ENCODE peak calls at places on chromosome 12, in six cellular contexts. G is mesendoderm, V is H9, N is IMR-90, X is neuronal stem cell, R is trophoblast cell. P is an unnamed sample.

GRCh38 chr12:52206309-52207040 is 14.7 kb upstream of the KRT80 start:
- DNase-seq in G (no peak), V (no peak), N (no peak), X (no peak), R (no peak), P (no peak)

GRCh38 chr12:49026678-49027480 is 8.3 kb upstream of the PRKAG1 start:
- DNase-seq in G (no peak), V (no peak), N (no peak), X (no peak), R (no peak), P (no peak)

GRCh38 chr12:116257213-116257612 is 20.3 kb downstream of the MED13L start:
- DNase-seq in G (peak), V (no peak), N (no peak), X (no peak), R (no peak), P (no peak)

GRCh38 chr12:131452444-131452860 is 258.4 kb upstream of the SFSWAP start:
- DNase-seq in G (peak), V (peak), N (no peak), X (no peak), R (no peak), P (peak)

GRCh38 chr12:13405961-13406703 is 209.6 kb downstream of the EMP1 start:
- DNase-seq in G (no peak), V (no peak), N (no peak), X (no peak), R (no peak), P (peak)

GRCh38 chr12:84131076-84131475 is 781.5 kb downstream of the SLC6A15 start:
- DNase-seq in G (no peak), V (no peak), N (peak), X (no peak), R (no peak), P (no peak)

GRCh38 chr12:53102883-53103807 is at the start of gene SOAT2:
- DNase-seq in G (no peak), V (no peak), N (no peak), X (no peak), R (no peak), P (no peak)

GRCh38 chr12:82329508-82329907 is 28.7 kb downstream of the CCDC59 start:
- DNase-seq in G (no peak), V (no peak), N (no peak), X (peak), R (no peak), P (no peak)

GRCh38 chr12:123115409-123116111 is 35.3 kb downstream of the PITPNM2 start:
- DNase-seq in G (no peak), V (no peak), N (peak), X (no peak), R (no peak), P (no peak)

GRCh38 chr12:5746020-5746419 is 199.0 kb downstream of the ANO2 start:
- DNase-seq in G (no peak), V (no peak), N (no peak), X (no peak), R (no peak), P (no peak)

GRCh38 chr12:31897791-31898503 is 61.3 kb upstream of the RESF1 start:
- DNase-seq in G (peak), V (peak), N (no peak), X (no peak), R (no peak), P (peak)

GRCh38 chr12:52187640-52188039 is 4.2 kb downstream of the KRT80 start:
- DNase-seq in G (no peak), V (no peak), N (no peak), X (no peak), R (no peak), P (no peak)

GRCh38 chr12:52056801-52057613 is 5.8 kb downstream of the NR4A1 start:
- DNase-seq in G (no peak), V (no peak), N (peak), X (no peak), R (no peak), P (no peak)

GRCh38 chr12:24595652-24596235 is 353.2 kb downstream of the BCAT1 start:
- DNase-seq in G (peak), V (no peak), N (peak), X (no peak), R (no peak), P (no peak)

GRCh38 chr12:5797661-5798060 is 147.4 kb downstream of the ANO2 start:
- DNase-seq in G (no peak), V (no peak), N (no peak), X (no peak), R (no peak), P (no peak)

GRCh38 chr12:119486599-119487154 is 106.9 kb upstream of the TMEM233 start:
- DNase-seq in G (peak), V (peak), N (no peak), X (no peak), R (no peak), P (no peak)

GRCh38 chr12:122116707-122117535 is 38.4 kb downstream of the MLXIP start:
- DNase-seq in G (no peak), V (no peak), N (no peak), X (no peak), R (no peak), P (no peak)

GRCh38 chr12:127803545-127803944 is 463.4 kb upstream of the TMEM132C start:
- DNase-seq in G (no peak), V (no peak), N (no peak), X (no peak), R (no peak), P (no peak)

GRCh38 chr12:109771746-109772621 is 58.4 kb downstream of the FAM222A start:
- DNase-seq in G (no peak), V (peak), N (no peak), X (no peak), R (no peak), P (peak)

GRCh38 chr12:40054554-40055226 is 51.2 kb downstream of the SLC2A13 start:
- DNase-seq in G (peak), V (no peak), N (peak), X (no peak), R (peak), P (no peak)

GRCh38 chr12:115085594-115085993 is 401.6 kb upstream of the TBX3 start:
- DNase-seq in G (no peak), V (no peak), N (no peak), X (no peak), R (no peak), P (no peak)

GRCh38 chr12:115012861-115013667 is 329.1 kb upstream of the TBX3 start:
- DNase-seq in G (peak), V (peak), N (no peak), X (no peak), R (no peak), P (no peak)

GRCh38 chr12:124661382-124661781 is 94.0 kb upstream of the NCOR2 start:
- DNase-seq in G (no peak), V (no peak), N (no peak), X (no peak), R (no peak), P (no peak)

GRCh38 chr12:39533951-39534350 is 85.7 kb downstream of the ABCD2 start:
- DNase-seq in G (no peak), V (no peak), N (no peak), X (no peak), R (no peak), P (no peak)

GRCh38 chr12:125453751-125454150 is 388.5 kb downstream of the AACS start:
- DNase-seq in G (no peak), V (no peak), N (no peak), X (peak), R (no peak), P (no peak)

GRCh38 chr12:110403146-110403974 is at the start of gene ANAPC7:
- DNase-seq in G (peak), V (peak), N (peak), X (peak), R (peak), P (peak)

GRCh38 chr12:78002878-78003277 is 172.2 kb downstream of the NAV3 start:
- DNase-seq in G (no peak), V (no peak), N (peak), X (no peak), R (no peak), P (no peak)

GRCh38 chr12:3833670-3834310 is 39.4 kb downstream of the PARP11 start:
- DNase-seq in G (peak), V (peak), N (no peak), X (no peak), R (no peak), P (no peak)

GRCh38 chr12:57514720-57515467 is 5.4 kb downstream of the DDIT3 start:
- DNase-seq in G (no peak), V (no peak), N (no peak), X (no peak), R (no peak), P (no peak)

GRCh38 chr12:105399428-105400081 is 69.1 kb downstream of the C12orf75 start:
- DNase-seq in G (no peak), V (no peak), N (no peak), X (no peak), R (no peak), P (no peak)

GRCh38 chr12:8697476-8698131 is at the start of gene RIMKLB:
- DNase-seq in G (peak), V (peak), N (peak), X (peak), R (peak), P (no peak)

GRCh38 chr12:120013659-120014380 is 24.8 kb downstream of the BICDL1 start:
- DNase-seq in G (peak), V (no peak), N (no peak), X (no peak), R (no peak), P (no peak)

GRCh38 chr12:95100264-95101190 is 27.1 kb upstream of the NR2C1 start:
- DNase-seq in G (peak), V (no peak), N (no peak), X (no peak), R (no peak), P (no peak)

DNA sequence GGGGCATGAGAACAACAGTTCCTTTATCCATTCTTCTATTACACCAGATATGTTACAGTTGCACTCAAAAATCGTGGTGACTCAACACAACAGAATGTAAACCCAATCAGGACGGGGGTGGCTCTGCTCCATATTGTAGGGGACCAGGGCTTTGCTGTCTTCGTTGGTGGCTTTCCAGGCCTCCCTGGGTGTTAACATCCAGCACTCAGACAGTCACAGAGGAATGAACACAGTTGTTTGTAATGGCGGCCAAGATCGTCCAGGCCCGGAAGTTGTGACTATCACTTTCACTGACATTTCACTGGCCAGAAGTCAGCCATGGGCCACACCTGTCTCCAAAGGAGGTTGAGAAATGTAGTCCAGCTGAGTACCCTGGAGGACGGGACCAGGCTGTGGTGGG is 204.1 kb downstream of the CACNA1C start:
- DNase-seq in G (no peak), V (no peak), N (peak), X (no peak), R (no peak), P (no peak)
- H3K18ac ChIP-seq in G (no peak), V (no peak), N (peak), X (no peak), R (no peak), P (no peak)

GRCh38 chr12:68746572-68747180 is 700 bp downstream of the SLC35E3 start:
- DNase-seq in G (peak), V (peak), N (peak), X (peak), R (peak), P (no peak)

GRCh38 chr12:68745376-68745903 is 536 bp upstream of the SLC35E3 start:
- DNase-seq in G (no peak), V (no peak), N (no peak), X (no peak), R (no peak), P (no peak)

GRCh38 chr12:68743416-68743815 is 2.6 kb upstream of the SLC35E3 start:
- DNase-seq in G (no peak), V (no peak), N (no peak), X (no peak), R (no peak), P (no peak)

GRCh38 chr12:68749443-68749842 is 3.5 kb downstream of the SLC35E3 start:
- DNase-seq in G (no peak), V (no peak), N (no peak), X (no peak), R (no peak), P (no peak)

DNA sequence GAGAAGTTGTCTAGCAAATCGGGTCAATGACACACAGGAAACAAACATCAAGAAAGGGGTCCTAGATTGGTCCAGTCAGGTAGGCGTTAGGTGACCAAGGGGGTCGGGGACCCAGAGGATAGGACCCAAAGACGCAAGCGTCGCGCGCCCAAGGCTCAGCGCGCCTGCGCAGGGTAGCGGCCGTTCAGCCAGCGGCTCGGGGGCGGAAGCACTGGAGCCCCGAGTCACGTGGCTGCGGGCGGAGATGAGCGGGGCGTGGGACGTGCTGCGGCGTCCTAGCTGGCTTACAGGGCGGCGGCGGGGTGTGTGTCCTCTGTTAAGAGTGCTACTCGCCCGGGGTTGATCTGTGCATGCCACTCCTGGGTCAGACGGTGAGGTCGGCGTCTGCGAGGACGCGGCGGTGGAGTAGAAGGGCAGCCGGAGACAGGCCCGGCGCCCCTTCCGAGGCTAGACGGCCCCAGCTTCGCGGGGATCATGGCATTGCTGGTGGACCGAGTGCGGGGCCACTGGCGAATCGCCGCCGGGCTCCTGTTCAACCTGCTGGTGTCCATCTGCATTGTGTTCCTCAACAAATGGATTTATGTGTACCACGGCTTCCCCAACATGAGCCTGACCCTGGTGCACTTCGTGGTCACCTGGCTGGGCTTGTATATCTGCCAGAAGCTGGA is at the start of gene SLC35E3:
- DNase-seq in G (peak), V (peak), N (peak), X (peak), R (peak), P (peak)
- H3K18ac ChIP-seq in G (no peak), V (no peak), N (peak), X (peak), R (peak), P (peak)

GRCh38 chr12:64665506-64665905 is 55.2 kb downstream of the RASSF3 start:
- DNase-seq in G (peak), V (peak), N (no peak), X (no peak), R (no peak), P (no peak)

GRCh38 chr12:64669270-64669842 is 59.1 kb downstream of the RASSF3 start:
- DNase-seq in G (no peak), V (peak), N (peak), X (no peak), R (peak), P (no peak)

GRCh38 chr12:64670039-64670438 is 59.7 kb downstream of the RASSF3 start:
- DNase-seq in G (no peak), V (no peak), N (no peak), X (no peak), R (no peak), P (no peak)

GRCh38 chr12:64663019-64663418 is 52.7 kb downstream of the RASSF3 start:
- DNase-seq in G (no peak), V (no peak), N (no peak), X (no peak), R (no peak), P (no peak)

DNA sequence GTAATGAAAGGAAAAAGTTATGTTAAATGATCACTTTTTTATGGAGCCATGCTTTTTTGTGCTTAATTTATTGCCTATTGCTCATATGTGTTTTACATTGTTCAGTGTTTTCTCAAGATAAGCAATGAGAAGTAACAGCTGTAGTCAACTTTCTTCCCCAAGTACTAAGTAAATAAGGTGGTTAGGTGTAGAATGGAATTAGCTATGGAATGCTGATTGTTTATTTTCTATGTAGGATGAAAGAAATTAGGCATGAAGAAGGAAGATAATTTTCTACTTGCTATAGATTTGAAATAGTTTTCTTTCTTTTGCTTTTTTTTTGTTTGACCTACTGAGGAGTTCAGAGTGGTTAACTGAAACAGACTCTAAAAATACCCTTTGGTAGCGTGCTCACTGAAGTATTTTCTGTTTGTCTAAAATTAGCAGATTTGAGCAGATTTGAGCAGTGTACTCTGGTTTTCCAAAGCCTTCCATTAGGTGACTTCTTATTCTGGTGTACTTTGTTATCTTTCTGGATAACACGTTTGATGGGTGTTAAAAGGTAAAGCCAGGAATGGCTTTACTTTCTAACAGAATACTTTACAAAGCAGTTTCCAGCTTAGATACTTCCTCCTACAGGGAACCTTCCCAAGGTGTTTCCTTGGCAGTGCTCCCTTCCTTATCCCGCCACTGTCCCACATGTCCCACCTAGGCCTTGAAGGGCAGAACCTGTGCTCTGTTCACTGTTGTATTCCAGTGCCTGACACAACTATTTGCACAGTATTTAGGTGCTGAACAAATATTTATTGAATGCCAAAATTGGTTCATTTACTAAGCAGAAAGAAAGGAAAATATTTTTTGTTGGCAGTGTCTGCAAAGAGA is 56.0 kb downstream of the RASSF3 start:
- DNase-seq in G (no peak), V (no peak), N (peak), X (no peak), R (no peak), P (no peak)
- H3K18ac ChIP-seq in G (peak), V (no peak), N (peak), X (no peak), R (no peak), P (no peak)

GRCh38 chr12:99020871-99021270 is 375.8 kb downstream of the APAF1 start:
- DNase-seq in G (no peak), V (no peak), N (no peak), X (no peak), R (no peak), P (no peak)

GRCh38 chr12:99024191-99024590 is 379.1 kb downstream of the APAF1 start:
- DNase-seq in G (no peak), V (no peak), N (no peak), X (no peak), R (no peak), P (no peak)

GRCh38 chr12:99024870-99025269 is 379.8 kb downstream of the APAF1 start:
- DNase-seq in G (no peak), V (no peak), N (no peak), X (no peak), R (no peak), P (no peak)

DNA sequence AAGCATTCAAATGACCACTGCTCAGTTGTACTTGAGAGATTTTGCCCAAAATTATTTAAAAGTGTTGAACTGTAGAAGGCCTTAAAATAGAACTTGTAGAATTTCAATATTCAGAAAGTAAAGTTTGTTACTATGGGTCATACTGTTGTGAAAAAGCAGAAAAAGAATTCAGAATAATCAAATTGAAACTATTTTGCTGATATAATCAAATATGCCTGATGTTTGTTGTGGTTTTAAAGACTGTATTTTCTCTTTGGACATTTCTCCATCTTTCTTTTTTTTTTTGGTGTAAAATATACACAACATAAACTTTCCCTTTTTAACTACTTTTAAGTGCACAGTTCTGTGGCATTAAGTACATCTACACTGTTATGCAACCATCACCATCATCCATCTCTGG is 374.7 kb downstream of the APAF1 start:
- DNase-seq in G (no peak), V (no peak), N (no peak), X (no peak), R (no peak), P (no peak)
- H3K18ac ChIP-seq in G (no peak), V (no peak), N (no peak), X (no peak), R (no peak), P (no peak)

GRCh38 chr12:108578813-108579212 is 16.4 kb downstream of the ISCU start:
- DNase-seq in G (no peak), V (no peak), N (no peak), X (no peak), R (no peak), P (no peak)
- H3K18ac ChIP-seq in G (no peak), V (no peak), N (no peak), X (no peak), R (peak), P (no peak)

DNA sequence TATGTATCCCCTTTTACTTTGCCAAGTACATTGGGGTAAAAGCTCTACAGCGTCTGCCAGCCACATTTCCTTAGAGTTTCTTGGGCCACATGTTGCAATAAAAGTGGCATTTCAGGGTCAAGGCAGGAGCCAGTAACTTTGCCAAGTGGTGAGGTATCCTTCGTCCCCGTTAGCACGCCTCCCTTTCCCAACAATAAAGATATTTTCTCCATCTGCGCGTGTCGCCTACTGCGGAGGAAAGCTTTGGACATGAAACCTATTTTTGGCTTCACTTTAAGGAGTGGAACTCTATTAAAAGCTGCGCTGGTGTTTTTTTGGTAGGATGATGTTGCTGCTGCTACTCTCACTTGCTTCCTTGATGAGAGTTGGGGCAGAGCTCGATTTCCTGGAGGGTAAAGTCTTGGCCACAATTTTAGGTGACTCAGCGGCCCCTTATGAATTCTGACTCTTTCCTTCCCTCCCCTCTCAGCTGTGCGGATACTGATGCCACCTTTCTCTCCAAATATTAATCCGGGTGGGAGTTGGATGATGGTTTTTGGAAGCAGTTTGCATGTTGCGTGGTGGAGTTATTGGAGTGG is 851 bp downstream of the CCDC91 start:
- DNase-seq in G (peak), V (no peak), N (peak), X (no peak), R (peak), P (no peak)
- H3K18ac ChIP-seq in G (peak), V (peak), N (peak), X (no peak), R (peak), P (no peak)

GRCh38 chr12:7501031-7501585 is 2.5 kb downstream of the CD163 start:
- DNase-seq in G (no peak), V (no peak), N (peak), X (no peak), R (no peak), P (no peak)
- H3K18ac ChIP-seq in G (no peak), V (no peak), N (no peak), X (no peak), R (no peak), P (no peak)

GRCh38 chr12:1474567-1475153 is 119.7 kb downstream of the FBXL14 start:
- DNase-seq in G (peak), V (no peak), N (peak), X (peak), R (no peak), P (no peak)
- H3K18ac ChIP-seq in G (no peak), V (peak), N (peak), X (no peak), R (no peak), P (peak)